ENCODE peak calls at places on chromosomes 12 and 14, in ten cellular contexts. U is mesendoderm, W is GM23248, X is GM23338, S is lower lobe of right lung, D is neuronal stem cell, Z is lung, K is fibroblast of lung, T is uterus, G is left lung. R is an unnamed sample.
A peak's percentile ranks its signal among the peaks of the same experiment; 100 is the strongest.

GRCh38 chr12:1350055-1350933 is 244.1 kb downstream of the FBXL14 start:
- DNase-seq in G (no peak), S (no peak), X (no peak), K (peak; percentile 71), U (no peak), D (no peak), T (no peak), W (peak; percentile 80), Z (no peak), R (no peak)

GRCh38 chr12:121494093-121494787 is 86.6 kb downstream of the KDM2B start:
- DNase-seq in U (peak; percentile 57), D (peak; percentile 54), G (no peak), K (peak; percentile 34), X (peak; percentile 78), T (peak; percentile 33), Z (peak; percentile 38), W (peak; percentile 46), S (no peak), R (no peak)

GRCh38 chr12:25585021-25585523 is 32.0 kb upstream of the LMNTD1 start:
- DNase-seq in X (no peak), D (no peak), K (peak; percentile 83), T (peak; percentile 44), G (no peak), U (no peak), S (no peak), Z (peak; percentile 42), W (peak; percentile 83), R (peak; percentile 79)

GRCh38 chr14:75138492-75138891 is 11.6 kb upstream of the NEK9 start:
- DNase-seq in G (no peak), W (no peak), K (peak; percentile 6), Z (no peak), U (no peak), T (no peak), X (no peak), S (no peak), D (no peak), R (no peak)

GRCh38 chr12:71746983-71747611 is 7.6 kb upstream of the RAB21 start:
- DNase-seq in S (no peak), Z (peak; percentile 32), G (no peak), U (peak; percentile 66), D (no peak), K (peak; percentile 78), W (peak; percentile 80), X (peak; percentile 79), T (peak; percentile 21), R (no peak)

GRCh38 chr14:36944307-36945010 is 227.9 kb downstream of the SLC25A21 start:
- DNase-seq in Z (no peak), D (no peak), W (peak; percentile 73), T (no peak), U (no peak), G (no peak), S (no peak), X (no peak), K (peak; percentile 54), R (no peak)

GRCh38 chr12:72275551-72275950 is 3.4 kb downstream of the TRHDE start:
- DNase-seq in W (no peak), Z (no peak), U (no peak), X (no peak), G (no peak), K (peak; percentile 58), D (no peak), T (no peak), S (no peak), R (no peak)

GRCh38 chr14:32635103-32635719 is 303.5 kb upstream of the NPAS3 start:
- DNase-seq in S (no peak), W (peak; percentile 76), U (peak; percentile 4), X (no peak), T (no peak), K (peak; percentile 84), D (no peak), Z (no peak), G (no peak), R (no peak)

GRCh38 chr14:73755434-73756014 is 41.3 kb upstream of the PNMA1 start:
- DNase-seq in T (no peak), U (no peak), W (peak; percentile 54), X (no peak), K (no peak), S (no peak), G (no peak), Z (no peak), D (no peak), R (no peak)

GRCh38 chr12:39413836-39414771 is 28.8 kb downstream of the KIF21A start:
- DNase-seq in K (no peak), D (no peak), W (no peak), S (no peak), X (no peak), Z (no peak), U (no peak), G (no peak), T (no peak), R (no peak)

GRCh38 chr12:113850309-113851056 is 115.6 kb downstream of the RBM19 start:
- DNase-seq in Z (no peak), D (no peak), S (no peak), G (no peak), U (no peak), W (no peak), K (peak; percentile 65), X (no peak), T (peak; percentile 31), R (peak; percentile 74)

GRCh38 chr14:29773990-29774389 is 153.7 kb downstream of the PRKD1 start:
- DNase-seq in X (no peak), S (no peak), G (no peak), U (no peak), Z (no peak), T (no peak), K (no peak), D (no peak), W (no peak), R (no peak)

DNA sequence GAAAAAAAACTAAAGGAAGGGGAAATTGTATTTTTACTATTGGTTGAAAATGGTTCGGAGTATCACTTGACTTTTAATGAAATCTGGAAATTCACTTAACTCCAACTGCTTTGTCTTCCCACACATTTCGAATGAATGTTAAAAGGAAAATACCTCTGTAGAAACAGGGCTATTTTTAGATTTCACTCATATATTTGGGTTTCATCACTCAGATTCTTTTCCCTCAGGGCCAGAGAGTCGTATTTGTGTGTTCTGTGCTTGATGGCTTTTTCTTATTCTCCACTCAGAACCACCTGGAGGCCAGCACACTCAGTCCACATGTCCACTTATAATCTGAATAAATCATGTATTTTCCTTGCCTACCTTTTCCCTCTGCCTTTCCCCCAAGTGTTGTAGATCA is 39.9 kb downstream of the DAAM1 start:
- DNase-seq in U (no peak), W (peak; percentile 61), K (no peak), T (no peak), S (no peak), Z (no peak), G (no peak), X (no peak), D (no peak), R (no peak)
- H3K4me1 ChIP-seq in U (no peaks in the 10 kb centered on the region), W (peaks cover 11% of the 10 kb centered on the region), K (no peaks in the 10 kb centered on the region), T (peaks cover 6% of the 10 kb centered on the region), S (peaks cover 15% of the 10 kb centered on the region), Z (peaks cover 56% of the 10 kb centered on the region), G (no peaks in the 10 kb centered on the region), X (no peaks in the 10 kb centered on the region), D (no peaks in the 10 kb centered on the region), R (peaks cover 79% of the 10 kb centered on the region)

GRCh38 chr12:48061943-48062719 is 43.7 kb downstream of the SENP1 start:
- DNase-seq in K (no peak), S (no peak), T (no peak), X (peak; percentile 48), Z (no peak), G (no peak), W (no peak), U (peak; percentile 62), D (peak; percentile 33), R (no peak)

GRCh38 chr12:48054955-48055821 is 50.7 kb downstream of the SENP1 start:
- DNase-seq in S (no peak), Z (no peak), X (no peak), T (no peak), U (no peak), K (no peak), D (no peak), G (no peak), W (no peak), R (no peak)

GRCh38 chr12:48058771-48059170 is 47.1 kb downstream of the SENP1 start:
- DNase-seq in U (no peak), D (no peak), X (no peak), W (no peak), T (no peak), S (no peak), K (no peak), Z (no peak), G (no peak), R (no peak)

GRCh38 chr12:48063530-48063929 is 42.3 kb downstream of the SENP1 start:
- DNase-seq in K (no peak), D (no peak), Z (no peak), U (no peak), T (no peak), W (no peak), S (no peak), X (no peak), G (no peak), R (no peak)

GRCh38 chr12:48060474-48060873 is 45.4 kb downstream of the SENP1 start:
- DNase-seq in W (no peak), S (no peak), T (no peak), U (no peak), G (no peak), Z (no peak), X (no peak), D (no peak), K (no peak), R (no peak)
- H3K36me3 ChIP-seq in W (peaks cover 63% of the 10 kb centered on the region), S (peaks cover 65% of the 10 kb centered on the region), T (no peaks in the 10 kb centered on the region), U (no peaks in the 10 kb centered on the region), G (no peaks in the 10 kb centered on the region), Z (peaks cover 35% of the 10 kb centered on the region), X (peaks cover 40% of the 10 kb centered on the region), D (peaks cover 6% of the 10 kb centered on the region), K (peaks cover 4% of the 10 kb centered on the region), R (peaks cover 54% of the 10 kb centered on the region)

GRCh38 chr12:92503029-92503931 is 199.5 kb upstream of the PLEKHG7 start:
- DNase-seq in D (no peak), K (peak; percentile 33), W (no peak), Z (no peak), U (no peak), S (no peak), T (peak; percentile 38), X (no peak), G (no peak), R (no peak)
- H3K27ac ChIP-seq in D (no peak overlapping the region), K (no peak overlapping the region), W (no peak overlapping the region), Z (peak overlapping the region; percentile 33), U (no peak overlapping the region), S (peak overlapping the region; percentile 84), T (peak overlapping the region; percentile 84), X (no peak overlapping the region), G (peak overlapping the region; percentile 84), R (peak overlapping the region; percentile 82)

DNA sequence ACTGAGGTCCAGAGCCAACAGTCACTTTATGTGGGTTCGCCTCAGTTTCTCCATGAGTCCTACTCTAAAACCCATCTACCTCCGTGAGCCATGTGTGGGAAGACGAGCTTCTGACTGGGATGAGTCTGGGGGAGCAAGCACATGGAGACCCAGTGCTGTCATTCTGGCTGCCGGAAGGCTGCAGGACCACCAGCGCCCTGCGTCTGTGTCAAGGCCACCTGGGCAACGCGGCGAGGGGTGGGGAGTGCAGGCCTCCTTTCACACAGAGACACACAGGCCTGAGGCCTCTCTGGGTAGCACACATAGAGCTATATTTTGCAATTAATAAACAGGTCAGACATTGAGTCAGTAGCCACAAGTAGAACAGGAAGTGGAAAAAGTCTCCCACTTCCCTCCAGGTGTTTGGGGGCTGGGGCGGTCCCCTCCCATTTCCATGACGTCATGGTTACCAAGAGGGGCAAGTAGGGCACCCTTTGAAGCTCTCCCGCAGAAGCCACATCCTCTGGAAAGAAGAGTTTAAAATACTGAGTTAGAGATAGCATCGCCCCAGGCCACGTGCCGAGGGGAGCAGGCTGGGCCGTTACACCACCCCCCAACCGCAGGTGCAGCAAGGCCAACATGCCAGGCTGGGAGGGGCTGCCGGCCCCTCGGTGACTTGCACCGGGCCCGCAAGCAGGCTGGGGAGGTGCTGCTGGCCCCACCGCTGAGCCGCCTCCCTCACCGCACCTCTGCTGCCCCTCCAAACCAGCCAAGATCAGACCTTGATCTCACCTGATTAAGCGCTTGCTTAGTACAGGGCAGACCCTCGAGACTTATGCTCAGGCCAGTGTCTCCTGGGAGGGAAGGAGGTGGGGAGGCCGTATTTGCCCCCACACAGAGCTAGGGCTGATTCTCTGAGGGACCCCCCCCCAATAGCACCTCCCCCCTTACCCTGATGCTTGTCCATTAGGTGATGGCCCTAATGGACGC is 32.7 kb downstream of the DAD1 start:
- DNase-seq in Z (peak; percentile 62), G (peak; percentile 78), W (peak; percentile 61), K (peak; percentile 65), D (no peak), T (peak; percentile 49), U (no peak), X (peak; percentile 29), S (peak; percentile 80), R (no peak)
- H3K4me1 ChIP-seq in Z (peaks cover 3% of the 10 kb centered on the region), G (peaks cover 16% of the 10 kb centered on the region), W (peaks cover 12% of the 10 kb centered on the region), K (peaks cover 6% of the 10 kb centered on the region), D (peaks cover 4% of the 10 kb centered on the region), T (peaks cover 3% of the 10 kb centered on the region), U (no peaks in the 10 kb centered on the region), X (peaks cover 38% of the 10 kb centered on the region), S (peaks cover 60% of the 10 kb centered on the region), R (no peaks in the 10 kb centered on the region)

R was measured in right atrium auricular region.